ENCODE peak calls at places on chromosomes 12 and 14, in eight cellular contexts. P, A, Z, V, H, B, K and Y are unnamed samples.

GRCh38 chr12:5166976-5167375 is 123.3 kb downstream of the KCNA5 start:
- DNase-seq in P (peak), H (no peak), V (no peak), A (peak), B (no peak), K (no peak), Z (peak), Y (no peak)

GRCh38 chr12:79939728-79940306 is 4.9 kb upstream of the PPP1R12A start:
- DNase-seq in B (no peak), H (no peak), A (no peak), P (no peak), K (no peak), Z (no peak), V (no peak), Y (no peak)

GRCh38 chr14:37320106-37320505 is 122.4 kb downstream of the MIPOL1 start:
- DNase-seq in V (no peak), Z (no peak), H (no peak), K (no peak), B (no peak), A (no peak), P (no peak), Y (no peak)

GRCh38 chr14:98226411-98226810 is 1045.6 kb downstream of the BCL11B start:
- DNase-seq in H (no peak), Z (no peak), A (no peak), B (no peak), P (no peak), K (peak), V (no peak), Y (no peak)

GRCh38 chr12:120529641-120530314 is 820 bp upstream of the COQ5 start:
- DNase-seq in K (no peak), V (no peak), A (no peak), B (no peak), H (no peak), Z (peak), P (peak), Y (no peak)

GRCh38 chr12:108332791-108333382 is 6.2 kb downstream of the CMKLR1 start:
- DNase-seq in A (no peak), Z (peak), V (no peak), H (no peak), P (no peak), B (no peak), K (no peak), Y (no peak)

GRCh38 chr12:2429032-2429431 is 365.7 kb upstream of the FKBP4 start:
- DNase-seq in K (no peak), A (peak), H (no peak), B (no peak), V (no peak), P (no peak), Z (no peak), Y (no peak)

GRCh38 chr12:95600567-95600966 is 49.3 kb upstream of the USP44 start:
- DNase-seq in K (no peak), Z (no peak), V (no peak), B (no peak), A (no peak), H (no peak), P (no peak), Y (no peak)

GRCh38 chr14:94540031-94540794 is 21.0 kb upstream of the SERPINA4 start:
- DNase-seq in H (no peak), P (no peak), Z (no peak), K (no peak), V (no peak), A (no peak), B (no peak), Y (no peak)

GRCh38 chr12:7017870-7018349 is 366 bp downstream of the LPCAT3 start:
- DNase-seq in Z (no peak), K (peak), A (peak), V (no peak), B (no peak), H (no peak), P (no peak), Y (no peak)

GRCh38 chr12:57744777-57745484 is at the start of gene TSPAN31:
- DNase-seq in K (peak), Z (peak), V (peak), P (peak), A (peak), B (peak), H (peak), Y (peak)

GRCh38 chr12:114288071-114288470 is 117.9 kb downstream of the TBX5 start:
- DNase-seq in Z (no peak), V (no peak), B (no peak), K (no peak), H (no peak), A (no peak), P (no peak), Y (no peak)

GRCh38 chr14:96140964-96141363 is 63.7 kb upstream of the BDKRB2 start:
- DNase-seq in P (no peak), A (no peak), V (no peak), H (no peak), K (no peak), Z (no peak), B (no peak), Y (no peak)

GRCh38 chr14:87935895-87936294 is 57.1 kb downstream of the GALC start:
- DNase-seq in P (no peak), K (no peak), A (no peak), V (no peak), B (no peak), H (no peak), Z (no peak), Y (no peak)